ENCODE peak calls at places on chromosomes 11 and 22, in nine cellular contexts. L is lower leg skin, H is epithelial cell of esophagus, Q is HepG2, I is Peyer's patch, S is adrenal gland, A is cardiac fibroblast, W is DND-41, B is cardiac muscle cell. U is an unnamed sample.

GRCh38 chr11:38927993-38928392 is 2330.0 kb upstream of the RAG2 start:
- DNase-seq in L (no peak), H (peak; percentile 2), Q (no peak), I (no peak), S (no peak), A (no peak), W (no peak), B (no peak), U (no peak)

GRCh38 chr22:30562391-30562790 is 12.1 kb downstream of the GAL3ST1 start:
- DNase-seq in L (no peak), H (peak; percentile 38), Q (no peak), I (no peak), S (no peak), A (no peak), W (no peak), B (no peak), U (no peak)

GRCh38 chr11:75342966-75343870 is 8.2 kb downstream of the ARRB1 start:
- DNase-seq in L (no peak), H (peak; percentile 68), Q (peak; percentile 95), I (no peak), S (no peak), A (peak; percentile 38), W (no peak), B (peak; percentile 64), U (peak; percentile 95)

GRCh38 chr22:28051787-28052356 is 132.8 kb upstream of the PITPNB start:
- DNase-seq in L (no peak), H (peak; percentile 66), Q (peak; percentile 43), I (peak; percentile 31), S (peak; percentile 76), A (peak; percentile 78), W (peak; percentile 61), B (peak; percentile 80), U (peak; percentile 69)

GRCh38 chr11:72114570-72114969 is 2.1 kb upstream of the ANAPC15 start:
- DNase-seq in L (no peak), H (peak; percentile 87), Q (no peak), I (no peak), S (no peak), A (no peak), W (no peak), B (no peak), U (no peak)

GRCh38 chr22:20595461-20595860 is 88.1 kb downstream of the MED15 start:
- DNase-seq in L (no peak), H (no peak), Q (no peak), I (no peak), S (no peak), A (no peak), W (no peak), B (no peak), U (no peak)

GRCh38 chr11:72426054-72426757 is 8.1 kb downstream of the CLPB start:
- DNase-seq in L (no peak), H (no peak), Q (no peak), I (no peak), S (no peak), A (no peak), W (no peak), B (no peak), U (no peak)

GRCh38 chr11:78651923-78652602 is 77.4 kb upstream of the NARS2 start:
- DNase-seq in L (peak; percentile 53), H (no peak), Q (no peak), I (no peak), S (no peak), A (no peak), W (no peak), B (no peak), U (peak; percentile 16)

GRCh38 chr22:41524809-41525449 is 19.3 kb downstream of the POLR3H start:
- DNase-seq in L (no peak), H (no peak), Q (no peak), I (peak; percentile 63), S (peak; percentile 36), A (no peak), W (peak; percentile 46), B (no peak), U (no peak)

GRCh38 chr11:48087974-48088681 is 107.8 kb downstream of the PTPRJ start:
- DNase-seq in L (peak; percentile 85), H (no peak), Q (peak; percentile 24), I (no peak), S (peak; percentile 22), A (no peak), W (no peak), B (no peak), U (no peak)

GRCh38 chr11:46390331-46391171 is 1.0 kb downstream of the CHRM4 start:
- DNase-seq in L (no peak), H (no peak), Q (no peak), I (no peak), S (no peak), A (no peak), W (no peak), B (no peak), U (no peak)

GRCh38 chr11:945986-946385 is 20.3 kb downstream of the AP2A2 start:
- DNase-seq in L (no peak), H (no peak), Q (peak; percentile 59), I (no peak), S (no peak), A (peak; percentile 73), W (no peak), B (peak; percentile 74), U (no peak)

GRCh38 chr11:117313103-117313502 is 3.0 kb downstream of the BACE1 start:
- DNase-seq in L (no peak), H (no peak), Q (no peak), I (no peak), S (no peak), A (no peak), W (no peak), B (no peak), U (no peak)

DNA sequence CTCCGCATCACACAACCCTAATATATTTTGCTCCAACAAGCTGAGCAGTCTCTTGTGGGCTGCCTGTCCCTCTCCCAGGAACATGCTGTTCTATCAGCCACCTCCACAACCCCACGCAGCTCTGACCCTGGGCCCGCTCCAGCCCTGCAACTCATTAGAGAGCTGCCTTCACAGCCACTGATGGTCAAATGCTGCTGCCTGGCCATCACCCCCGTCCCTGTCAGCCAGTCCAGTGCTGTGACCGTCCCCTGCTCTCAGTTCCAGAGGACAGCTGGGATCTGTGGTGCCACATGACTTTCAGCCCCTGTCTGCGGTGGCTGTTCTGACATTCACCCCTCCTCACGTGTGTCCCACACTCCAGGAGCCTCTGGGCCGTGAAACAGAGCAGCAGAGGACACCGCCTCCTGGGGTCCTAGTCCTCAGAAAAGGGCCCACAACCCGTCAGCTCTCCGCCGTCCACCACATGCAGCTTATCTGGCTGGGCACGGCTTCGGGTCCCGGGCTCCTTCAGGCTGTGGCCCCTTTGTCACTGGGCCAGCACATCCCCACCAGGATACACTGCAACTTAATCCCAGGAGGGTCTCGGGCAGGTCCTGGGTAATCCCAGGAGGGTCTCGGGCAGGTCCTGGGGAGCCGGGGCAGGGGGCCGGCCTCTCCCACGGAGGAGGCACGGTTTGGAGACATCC is 14.9 kb downstream of the CRELD2 start:
- DNase-seq in L (peak; percentile 96), H (no peak), Q (no peak), I (no peak), S (peak; percentile 76), A (no peak), W (no peak), B (no peak), U (no peak)
- H3K4me3 ChIP-seq in L (no peak overlapping the region), H (no peak overlapping the region), Q (peak overlapping the region; percentile 21), I (no peak overlapping the region), S (no peak overlapping the region), A (no peak overlapping the region), W (no peak overlapping the region), B (no peak overlapping the region), U (no peak overlapping the region)

GRCh38 chr11:9971894-9972293 is 308.0 kb downstream of the SWAP70 start:
- DNase-seq in L (no peak), H (no peak), Q (no peak), I (no peak), S (no peak), A (no peak), W (no peak), B (no peak), U (no peak)

GRCh38 chr11:9973921-9974320 is 310.0 kb downstream of the SWAP70 start:
- DNase-seq in L (no peak), H (no peak), Q (no peak), I (no peak), S (no peak), A (no peak), W (no peak), B (no peak), U (no peak)

GRCh38 chr11:9969068-9969467 is 305.2 kb downstream of the SWAP70 start:
- DNase-seq in L (no peak), H (no peak), Q (no peak), I (no peak), S (no peak), A (no peak), W (no peak), B (no peak), U (no peak)

GRCh38 chr11:9974375-9974774 is 310.5 kb downstream of the SWAP70 start:
- DNase-seq in L (no peak), H (no peak), Q (no peak), I (no peak), S (no peak), A (no peak), W (no peak), B (no peak), U (no peak)

DNA sequence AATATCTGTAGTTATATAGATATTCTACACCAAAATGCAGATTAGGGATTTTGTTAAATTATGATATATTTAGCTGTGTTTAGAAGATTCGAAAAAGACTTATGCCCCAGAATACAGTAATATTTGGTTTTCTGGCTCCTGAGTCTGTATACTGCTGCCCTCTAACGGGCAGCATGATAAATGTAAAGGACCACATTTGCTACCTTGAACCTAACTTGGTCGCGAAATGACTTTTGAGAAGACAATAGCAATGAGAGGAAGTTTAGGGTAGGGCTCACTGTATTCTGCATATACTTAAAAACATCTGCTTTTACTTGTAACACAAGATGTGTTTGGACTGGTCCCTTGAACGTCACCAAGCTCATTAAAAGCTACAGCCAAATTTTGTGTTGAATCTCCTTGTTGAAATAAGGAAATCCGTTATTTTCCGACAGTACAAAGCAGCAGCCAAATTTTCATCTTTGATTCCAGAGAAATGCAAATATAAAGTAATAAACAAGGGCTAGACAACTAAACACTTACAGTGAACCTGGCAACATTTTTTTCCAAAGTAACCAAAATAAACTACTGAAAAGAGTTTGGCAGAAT is 309.1 kb downstream of the SWAP70 start:
- DNase-seq in L (no peak), H (peak; percentile 55), Q (peak; percentile 40), I (no peak), S (peak; percentile 35), A (peak; percentile 80), W (no peak), B (peak; percentile 78), U (peak; percentile 41)
- TF ChIP-seq CTCF in L (no peak), H (peak; percentile 78), Q (peak; percentile 79), I (peak; percentile 31), S (peak; percentile 73), A (peak; percentile 62), W (peak; percentile 47), B (peak; percentile 70), U (peak; percentile 82)

DNA sequence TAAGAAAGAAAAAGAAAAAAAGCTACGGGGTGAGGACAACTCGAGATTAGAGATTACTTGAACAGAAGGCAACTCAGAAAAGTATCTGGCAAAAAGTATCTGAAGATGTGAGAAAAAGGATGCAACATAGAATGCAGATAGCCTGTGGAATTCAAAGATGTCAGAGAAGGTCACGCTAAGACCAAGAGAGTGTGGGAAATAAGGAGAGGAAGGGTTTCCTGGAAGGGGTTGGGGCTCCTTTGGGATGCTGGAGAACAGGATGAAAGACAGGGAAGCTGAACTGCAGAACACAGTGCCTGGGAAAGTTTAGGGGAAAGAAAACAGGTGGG is 1.2 kb downstream of the GUCY1A2 start:
- DNase-seq in L (no peak), H (no peak), Q (no peak), I (no peak), S (no peak), A (peak; percentile 10), W (no peak), B (peak; percentile 16), U (no peak)
- H3K4me3 ChIP-seq in L (peak overlapping the region; percentile 48), H (no peak overlapping the region), Q (no peak overlapping the region), I (no peak overlapping the region), S (no peak overlapping the region), A (peak overlapping the region; percentile 58), W (no peak overlapping the region), B (peak overlapping the region; percentile 59), U (no peak overlapping the region)

GRCh38 chr22:39098576-39098975 is 1.5 kb downstream of the APOBEC3H start:
- DNase-seq in L (no peak), H (no peak), Q (no peak), I (no peak), S (no peak), A (no peak), W (no peak), B (no peak), U (no peak)
- TF ChIP-seq CTCF in L (no peak), H (no peak), Q (no peak), I (no peak), S (no peak), A (no peak), W (no peak), B (no peak), U (no peak)

U was measured in Caco-2.